ENCODE peak calls at places on chromosomes 13 and 19, in ten cellular contexts. Q is Peyer's patch, Y is uterus, Z is transverse colon, F is fibroblast of villous mesenchyme, V is activated B cell treated with CpG ODN at 0.5 μM for 24 hours, G is lower leg skin, X is neural progenitor cell, U is body of pancreas, O is AG04450. H is an unnamed sample.

GRCh38 chr19:23070353-23070781 is 46.5 kb upstream of the ZNF730 start:
- DNase-seq in Q (no peak), Y (peak), Z (peak), F (peak), V (no peak), G (no peak), X (no peak), U (peak), O (no peak), H (peak)

GRCh38 chr13:109790071-109790470 is 3.7 kb upstream of the IRS2 start:
- DNase-seq in Q (no peak), Y (no peak), Z (no peak), F (peak), V (no peak), G (no peak), X (no peak), U (no peak), O (no peak), H (no peak)

GRCh38 chr13:67520886-67521285 is 290.8 kb upstream of the PCDH9 start:
- DNase-seq in Q (no peak), Y (no peak), Z (no peak), F (no peak), V (no peak), G (no peak), X (no peak), U (no peak), O (no peak), H (no peak)

GRCh38 chr19:2611483-2612464 is 90.7 kb downstream of the GNG7 start:
- DNase-seq in Q (no peak), Y (no peak), Z (no peak), F (no peak), V (no peak), G (peak), X (no peak), U (peak), O (no peak), H (no peak)

GRCh38 chr19:32611161-32611560 is 30.2 kb downstream of the PDCD5 start:
- DNase-seq in Q (no peak), Y (no peak), Z (no peak), F (no peak), V (no peak), G (peak), X (no peak), U (no peak), O (no peak), H (no peak)

GRCh38 chr19:34995551-34995950 is 4.6 kb upstream of the GRAMD1A start:
- DNase-seq in Q (no peak), Y (no peak), Z (no peak), F (no peak), V (no peak), G (no peak), X (no peak), U (no peak), O (no peak), H (no peak)

GRCh38 chr13:51839711-51840110 is 5.3 kb downstream of the TMEM272 start:
- DNase-seq in Q (no peak), Y (no peak), Z (no peak), F (no peak), V (no peak), G (no peak), X (no peak), U (no peak), O (no peak), H (no peak)

GRCh38 chr19:47264629-47265028 is 8.3 kb downstream of the CCDC9 start:
- DNase-seq in Q (no peak), Y (no peak), Z (no peak), F (no peak), V (no peak), G (no peak), X (no peak), U (no peak), O (no peak), H (no peak)

GRCh38 chr19:38430931-38431330 is 2.6 kb upstream of the RYR1 start:
- DNase-seq in Q (no peak), Y (no peak), Z (no peak), F (no peak), V (no peak), G (no peak), X (no peak), U (no peak), O (no peak), H (no peak)

GRCh38 chr13:69912576-69913074 is 195.0 kb upstream of the ATXN8OS start:
- DNase-seq in Q (no peak), Y (no peak), Z (no peak), F (no peak), V (no peak), G (no peak), X (no peak), U (no peak), O (no peak), H (no peak)

GRCh38 chr13:81987159-81987558 is 1646.2 kb upstream of the SPRY2 start:
- DNase-seq in Q (no peak), Y (no peak), Z (no peak), F (no peak), V (no peak), G (no peak), X (peak), U (no peak), O (no peak), H (no peak)

GRCh38 chr19:33143897-33144405 is 12.0 kb downstream of the WDR88 start:
- DNase-seq in Q (peak), Y (peak), Z (peak), F (peak), V (peak), G (peak), X (peak), U (peak), O (peak), H (peak)

GRCh38 chr13:48457578-48458242 is 44.8 kb upstream of the LPAR6 start:
- DNase-seq in Q (no peak), Y (no peak), Z (no peak), F (no peak), V (no peak), G (peak), X (no peak), U (no peak), O (no peak), H (no peak)

GRCh38 chr13:30618938-30619289 is 1.2 kb downstream of the USPL1 start:
- DNase-seq in Q (no peak), Y (no peak), Z (no peak), F (no peak), V (no peak), G (no peak), X (no peak), U (no peak), O (no peak), H (no peak)

GRCh38 chr19:39826311-39826945 is 7.5 kb downstream of the DYRK1B start:
- DNase-seq in Q (peak), Y (no peak), Z (no peak), F (no peak), V (no peak), G (no peak), X (no peak), U (no peak), O (no peak), H (no peak)

GRCh38 chr19:39825531-39826076 is 8.4 kb downstream of the DYRK1B start:
- DNase-seq in Q (no peak), Y (no peak), Z (no peak), F (no peak), V (no peak), G (no peak), X (no peak), U (no peak), O (no peak), H (no peak)

GRCh38 chr19:39823693-39824092 is 10.3 kb downstream of the DYRK1B start:
- DNase-seq in Q (no peak), Y (no peak), Z (no peak), F (no peak), V (no peak), G (no peak), X (peak), U (no peak), O (no peak), H (no peak)

GRCh38 chr19:39824143-39825092 is 9.5 kb downstream of the DYRK1B start:
- DNase-seq in Q (peak), Y (peak), Z (peak), F (peak), V (peak), G (peak), X (peak), U (peak), O (peak), H (peak)

GRCh38 chr19:39825093-39825463 is 8.9 kb downstream of the DYRK1B start:
- DNase-seq in Q (no peak), Y (no peak), Z (no peak), F (no peak), V (no peak), G (no peak), X (no peak), U (no peak), O (no peak), H (no peak)
- TF ChIP-seq CTCF in Q (no peak), Y (no peak), Z (no peak), F (no peak), V (no peak), G (no peak), X (no peak), U (no peak), O (no peak), H (no peak)

DNA sequence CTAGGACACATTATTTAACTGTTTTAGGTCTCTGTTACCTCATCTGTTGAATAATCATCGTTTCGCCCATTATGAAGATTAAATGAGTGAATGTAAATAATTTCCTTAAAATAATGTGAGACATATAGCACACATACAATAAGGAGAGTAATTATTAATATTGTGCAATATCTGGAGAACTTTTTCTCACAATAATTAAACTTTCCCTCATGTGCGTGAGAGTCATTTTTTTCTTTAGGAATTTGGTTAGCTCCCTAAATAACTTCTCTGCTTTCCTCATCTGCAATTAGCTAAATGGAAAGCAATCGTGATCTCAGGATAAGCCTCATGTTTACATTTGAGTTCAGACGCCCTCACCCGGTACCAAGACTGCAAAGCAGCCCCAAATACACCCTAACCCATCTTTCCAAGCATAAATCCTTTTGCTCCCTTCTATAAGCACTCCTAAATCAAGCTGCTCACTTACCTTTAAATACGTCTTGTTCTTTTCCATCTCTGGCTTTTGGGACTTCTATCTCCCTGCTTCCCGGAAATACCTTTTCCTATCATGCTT is 78.8 kb downstream of the MZT1 start:
- DNase-seq in Q (no peak), Y (no peak), Z (no peak), F (peak), V (no peak), G (no peak), X (peak), U (no peak), O (no peak), H (no peak)
- TF ChIP-seq CTCF in Q (no peak), Y (no peak), Z (no peak), F (peak), V (no peak), G (no peak), X (peak), U (no peak), O (peak), H (no peak)

GRCh38 chr13:26483546-26483945 is 73.9 kb upstream of the WASF3 start:
- DNase-seq in Q (no peak), Y (no peak), Z (no peak), F (no peak), V (no peak), G (peak), X (no peak), U (no peak), O (no peak), H (no peak)
- TF ChIP-seq CTCF in Q (no peak), Y (no peak), Z (no peak), F (no peak), V (no peak), G (no peak), X (no peak), U (no peak), O (no peak), H (no peak)

GRCh38 chr13:45464687-45465453 is at the start of gene COG3:
- DNase-seq in Q (peak), Y (peak), Z (peak), F (peak), V (peak), G (peak), X (peak), U (peak), O (peak), H (peak)
- TF ChIP-seq CTCF in Q (no peak), Y (no peak), Z (no peak), F (peak), V (no peak), G (no peak), X (peak), U (peak), O (peak), H (peak)

DNA sequence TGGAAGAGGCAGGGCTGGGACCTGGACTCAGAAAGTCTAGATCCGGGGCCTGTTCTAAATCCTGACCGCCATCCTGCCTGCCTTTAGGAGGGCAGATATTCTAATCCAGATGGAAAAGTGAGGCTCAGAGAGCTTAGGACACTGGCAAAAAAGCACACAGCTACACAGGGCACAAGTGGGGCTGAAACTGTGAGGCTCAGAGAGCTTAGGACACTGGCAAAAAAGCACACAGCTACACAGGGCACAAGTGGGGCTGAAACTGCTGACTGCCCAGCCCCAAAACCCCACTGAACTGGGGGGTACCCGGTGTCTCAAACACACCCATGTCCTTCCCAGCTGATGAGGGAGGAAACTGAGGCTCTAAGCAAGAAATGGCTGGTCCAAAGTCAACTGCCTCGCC is 2.0 kb downstream of the AKT1S1 start:
- DNase-seq in Q (no peak), Y (no peak), Z (no peak), F (no peak), V (no peak), G (no peak), X (no peak), U (no peak), O (no peak), H (no peak)
- TF ChIP-seq CTCF in Q (no peak), Y (no peak), Z (no peak), F (no peak), V (no peak), G (no peak), X (no peak), U (no peak), O (no peak), H (no peak)

DNA sequence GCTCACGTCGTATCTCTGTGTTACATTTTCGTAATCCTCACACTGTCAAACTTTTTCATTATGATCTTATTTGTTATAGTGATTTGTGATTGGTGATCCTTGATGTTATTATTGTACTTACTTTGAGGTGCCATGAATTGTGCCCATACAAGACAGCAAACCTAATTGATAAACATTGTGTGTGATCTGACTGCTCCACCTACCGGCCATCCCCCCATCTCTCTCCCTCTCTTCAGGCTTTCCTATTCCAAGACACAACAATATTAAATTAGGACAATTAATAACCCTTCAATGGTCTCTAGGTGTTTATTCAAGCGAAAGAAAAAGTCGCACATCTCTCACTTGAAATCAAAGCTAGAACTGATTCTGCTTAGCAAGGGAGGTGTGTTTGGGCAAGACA is 349.3 kb downstream of the RBM26 start:
- DNase-seq in Q (no peak), Y (no peak), Z (no peak), F (no peak), V (no peak), G (no peak), X (no peak), U (no peak), O (no peak), H (no peak)
- TF ChIP-seq CTCF in Q (no peak), Y (no peak), Z (no peak), F (no peak), V (no peak), G (no peak), X (peak), U (no peak), O (no peak), H (no peak)

GRCh38 chr19:50906217-50906616 is 5.0 kb downstream of the KLK4 start:
- DNase-seq in Q (peak), Y (no peak), Z (peak), F (no peak), V (no peak), G (no peak), X (peak), U (peak), O (no peak), H (peak)
- TF ChIP-seq CTCF in Q (no peak), Y (peak), Z (peak), F (peak), V (no peak), G (no peak), X (peak), U (peak), O (peak), H (peak)

GRCh38 chr19:28285078-28285477 is 927.9 kb downstream of the UQCRFS1 start:
- DNase-seq in Q (no peak), Y (no peak), Z (no peak), F (no peak), V (no peak), G (no peak), X (no peak), U (no peak), O (no peak), H (no peak)

GRCh38 chr19:28285917-28286316 is 927.0 kb downstream of the UQCRFS1 start:
- DNase-seq in Q (no peak), Y (no peak), Z (no peak), F (no peak), V (no peak), G (no peak), X (no peak), U (no peak), O (no peak), H (no peak)

GRCh38 chr19:28283592-28283991 is 929.4 kb downstream of the UQCRFS1 start:
- DNase-seq in Q (no peak), Y (no peak), Z (no peak), F (no peak), V (no peak), G (no peak), X (no peak), U (no peak), O (no peak), H (no peak)

GRCh38 chr19:28281676-28282075 is 931.3 kb downstream of the UQCRFS1 start:
- DNase-seq in Q (no peak), Y (no peak), Z (no peak), F (no peak), V (no peak), G (no peak), X (no peak), U (no peak), O (no peak), H (no peak)

DNA sequence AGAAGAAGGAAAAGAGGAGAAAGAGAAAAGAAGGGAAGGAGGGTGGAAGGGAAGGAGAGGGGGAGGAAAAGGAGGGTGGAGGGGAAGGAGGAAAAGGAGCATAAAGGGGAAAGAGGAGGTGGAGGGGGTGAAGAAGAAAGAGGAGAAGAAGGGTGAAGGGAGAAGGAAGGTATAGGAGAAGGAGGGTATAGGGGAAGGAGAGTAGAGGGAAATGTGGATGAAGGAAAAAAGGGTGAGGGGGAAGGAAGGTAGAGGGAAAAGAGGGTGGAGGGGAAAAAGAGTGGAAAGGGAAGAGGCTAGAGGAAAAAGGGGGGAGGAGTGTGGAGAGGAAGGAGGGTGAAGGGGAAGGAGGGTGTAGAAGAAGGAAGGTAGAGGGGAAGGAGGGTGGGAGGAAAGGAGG is 928.6 kb downstream of the UQCRFS1 start:
- DNase-seq in Q (no peak), Y (no peak), Z (no peak), F (no peak), V (no peak), G (no peak), X (no peak), U (no peak), O (no peak), H (no peak)
- TF ChIP-seq CTCF in Q (no peak), Y (no peak), Z (no peak), F (no peak), V (no peak), G (no peak), X (no peak), U (no peak), O (no peak), H (no peak)

GRCh38 chr13:36088001-36088400 is 43.2 kb downstream of the DCLK1 start:
- DNase-seq in Q (no peak), Y (no peak), Z (no peak), F (no peak), V (no peak), G (no peak), X (no peak), U (no peak), O (no peak), H (no peak)
- TF ChIP-seq CTCF in Q (no peak), Y (no peak), Z (no peak), F (no peak), V (no peak), G (no peak), X (no peak), U (no peak), O (no peak), H (no peak)

DNA sequence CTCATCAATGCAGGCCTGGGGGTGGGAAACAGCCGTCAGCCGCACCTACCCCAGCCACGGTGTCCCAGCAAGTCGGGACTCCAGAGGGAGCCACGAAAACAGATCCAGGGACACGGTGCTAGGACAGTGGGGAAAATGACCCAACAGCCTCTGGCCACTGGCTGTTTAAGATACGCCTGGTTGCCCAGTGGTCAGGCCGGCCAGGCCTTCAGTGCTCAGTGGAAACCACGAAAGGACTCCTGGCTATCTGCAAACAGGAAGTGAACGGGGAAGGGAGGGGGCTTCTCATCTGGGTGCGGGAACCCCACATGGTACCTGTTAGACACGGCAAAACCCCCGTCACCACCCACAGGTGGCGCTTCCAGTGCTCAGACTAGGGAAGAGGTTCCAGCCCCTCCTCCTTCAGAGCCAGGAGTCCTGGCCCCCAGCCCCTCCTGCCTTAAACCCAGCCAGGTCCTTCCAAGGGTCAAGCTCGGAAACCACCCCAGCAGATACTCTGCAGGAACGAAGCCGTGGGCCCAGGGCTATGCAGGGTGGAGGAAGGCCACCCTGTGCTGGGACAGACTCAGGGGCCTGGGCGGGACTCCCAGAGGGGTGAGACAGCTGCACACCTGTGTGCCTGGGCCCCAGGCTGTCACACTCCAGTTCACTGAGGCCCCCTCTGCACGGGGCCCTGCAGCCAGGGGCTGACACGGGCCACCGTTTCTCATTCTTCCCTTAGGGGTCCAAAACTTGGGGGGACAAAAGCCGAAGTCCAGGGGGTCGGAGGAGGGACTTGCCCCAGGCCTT is 4.5 kb downstream of the PPP1R12C start:
- DNase-seq in Q (no peak), Y (peak), Z (no peak), F (peak), V (no peak), G (no peak), X (no peak), U (no peak), O (no peak), H (no peak)
- TF ChIP-seq CTCF in Q (no peak), Y (no peak), Z (no peak), F (no peak), V (no peak), G (no peak), X (no peak), U (no peak), O (no peak), H (peak)

H was measured in GM10248.